ENCODE peak calls at places on chromosomes 11 and 22, in six cellular contexts. L is A549, P is IMR-90, X is vagina, F is Peyer's patch, E is body of pancreas. B is an unnamed sample.
A peak's percentile ranks its signal among the peaks of the same experiment; 100 is the strongest.

GRCh38 chr22:38828191-38828590 is 15.6 kb downstream of the NPTXR start:
- DNase-seq in X (no peak), L (no peak), P (no peak), F (no peak), E (no peak), B (no peak)

GRCh38 chr11:122642472-122642922 is 13.0 kb upstream of the UBASH3B start:
- DNase-seq in X (no peak), P (peak; percentile 95), E (no peak), F (no peak), L (peak; percentile 82), B (peak; percentile 60)

GRCh38 chr22:46769191-46769675 is 6.8 kb downstream of the TBC1D22A start:
- DNase-seq in X (no peak), L (no peak), P (no peak), E (peak; percentile 62), F (peak; percentile 81), B (no peak)

GRCh38 chr11:75330279-75330678 is 21.2 kb downstream of the ARRB1 start:
- DNase-seq in X (no peak), F (peak; percentile 81), P (peak; percentile 65), L (no peak), E (no peak), B (peak; percentile 21)

GRCh38 chr22:17945851-17946690 is 78.3 kb downstream of the MICAL3 start:
- DNase-seq in L (no peak), P (no peak), X (no peak), E (no peak), F (no peak), B (no peak)

GRCh38 chr22:47918276-47918928 is 1156.0 kb downstream of the TBC1D22A start:
- DNase-seq in F (peak; percentile 63), P (no peak), X (no peak), L (no peak), E (no peak), B (no peak)

GRCh38 chr11:116895053-116895757 is 57.8 kb upstream of the APOA1 start:
- DNase-seq in L (no peak), P (no peak), X (no peak), E (peak; percentile 15), F (peak; percentile 57), B (peak; percentile 34)

GRCh38 chr11:121567988-121568387 is 115.2 kb upstream of the SORL1-AS1 start:
- DNase-seq in P (no peak), X (no peak), E (no peak), F (no peak), L (no peak), B (no peak)

GRCh38 chr11:22792497-22792896 is 37.1 kb downstream of the SVIP start:
- DNase-seq in E (no peak), X (no peak), L (no peak), P (peak; percentile 86), F (no peak), B (peak; percentile 92)

GRCh38 chr22:25774575-25775026 is 32.6 kb downstream of the MYO18B start:
- DNase-seq in F (no peak), X (no peak), E (no peak), L (no peak), P (no peak), B (no peak)

GRCh38 chr11:76835928-76836612 is 24.6 kb upstream of the ACER3 start:
- DNase-seq in L (no peak), F (peak; percentile 68), X (no peak), P (peak; percentile 68), E (peak; percentile 72), B (peak; percentile 64)

GRCh38 chr22:37610480-37611148 is 2.0 kb downstream of the GGA1 start:
- DNase-seq in P (no peak), X (no peak), F (no peak), E (no peak), L (no peak), B (no peak)

GRCh38 chr11:114738954-114739353 is 60.6 kb downstream of the NXPE2 start:
- DNase-seq in E (peak; percentile 61), F (peak; percentile 82), L (peak; percentile 4), X (no peak), P (peak; percentile 49), B (peak; percentile 50)

GRCh38 chr11:6418199-6418957 is 516 bp downstream of the APBB1 start:
- DNase-seq in P (no peak), L (no peak), X (no peak), F (no peak), E (peak; percentile 69), B (peak; percentile 20)

GRCh38 chr11:3969613-3970012 is 114.1 kb downstream of the STIM1 start:
- DNase-seq in E (no peak), F (no peak), X (no peak), P (no peak), L (no peak), B (no peak)

GRCh38 chr22:45552017-45552411 is 49.3 kb downstream of the FBLN1 start:
- DNase-seq in E (no peak), P (no peak), F (no peak), L (no peak), X (no peak), B (no peak)

GRCh38 chr11:113411536-113411935 is 24.0 kb downstream of the ANKK1 start:
- DNase-seq in P (no peak), F (no peak), X (no peak), L (no peak), E (no peak), B (no peak)

GRCh38 chr11:67300756-67301312 is 2.5 kb upstream of the SSH3 start:
- DNase-seq in F (peak; percentile 45), P (no peak), L (no peak), X (no peak), E (no peak), B (no peak)

GRCh38 chr22:41963453-41964105 is 5.7 kb upstream of the SEPTIN3 start:
- DNase-seq in P (peak; percentile 43), L (no peak), F (no peak), X (no peak), E (no peak), B (no peak)

GRCh38 chr11:30984442-30984816 is 385.1 kb downstream of the DCDC1 start:
- DNase-seq in F (no peak), P (peak; percentile 0), L (peak; percentile 25), E (no peak), X (no peak), B (no peak)

GRCh38 chr22:26314656-26315055 is 114.4 kb upstream of the ASPHD2 start:
- DNase-seq in E (no peak), P (no peak), L (no peak), F (no peak), X (no peak), B (no peak)

GRCh38 chr11:119774180-119774763 is 45.3 kb upstream of the NECTIN1 start:
- DNase-seq in X (no peak), P (peak; percentile 13), L (no peak), E (peak; percentile 24), F (no peak), B (peak; percentile 10)

GRCh38 chr11:125345706-125346561 is 150.1 kb downstream of the FEZ1 start:
- DNase-seq in P (peak; percentile 67), F (peak; percentile 77), L (peak; percentile 60), E (peak; percentile 85), X (no peak), B (peak; percentile 67)

GRCh38 chr11:74949748-74950127 is 672 bp downstream of the SPCS2 start:
- DNase-seq in L (peak; percentile 14), P (peak; percentile 24), X (no peak), E (no peak), F (no peak), B (peak; percentile 36)

GRCh38 chr22:38218661-38219331 is 17.0 kb downstream of the MAFF start:
- DNase-seq in E (peak; percentile 86), X (no peak), L (peak; percentile 59), P (peak; percentile 97), F (peak; percentile 85), B (peak; percentile 94)

GRCh38 chr11:49995559-49995958 is 13.2 kb upstream of the OR4C12 start:
- DNase-seq in X (no peak), P (peak; percentile 50), L (no peak), F (no peak), E (peak; percentile 76), B (peak; percentile 6)

GRCh38 chr11:62536301-62536957 is 10.2 kb downstream of the AHNAK start:
- DNase-seq in E (no peak), F (no peak), L (no peak), X (no peak), P (no peak), B (no peak)

GRCh38 chr11:779120-779954 is 2.0 kb upstream of the GATD1 start:
- DNase-seq in X (no peak), E (no peak), F (no peak), P (no peak), L (no peak), B (no peak)

GRCh38 chr11:774873-775592 is 2.3 kb downstream of the GATD1 start:
- DNase-seq in X (no peak), F (no peak), L (no peak), P (peak; percentile 33), E (no peak), B (peak; percentile 36)

GRCh38 chr11:776459-777287 is 614 bp downstream of the GATD1 start:
- DNase-seq in F (no peak), E (peak; percentile 32), L (peak; percentile 47), X (no peak), P (no peak), B (peak; percentile 26)

GRCh38 chr11:779955-780532 is 2.8 kb upstream of the GATD1 start:
- DNase-seq in P (no peak), X (no peak), F (no peak), E (no peak), L (no peak), B (no peak)

GRCh38 chr11:777288-778255 is at the start of gene GATD1:
- DNase-seq in F (peak; percentile 96), L (peak; percentile 96), P (peak; percentile 75), E (peak; percentile 94), X (no peak), B (peak; percentile 84)
- TF ChIP-seq POLR2A in F (peak; percentile 91), L (peak; percentile 95), P (peak; percentile 87), E (peak; percentile 58), X (no peak), B (peak; percentile 97)

DNA sequence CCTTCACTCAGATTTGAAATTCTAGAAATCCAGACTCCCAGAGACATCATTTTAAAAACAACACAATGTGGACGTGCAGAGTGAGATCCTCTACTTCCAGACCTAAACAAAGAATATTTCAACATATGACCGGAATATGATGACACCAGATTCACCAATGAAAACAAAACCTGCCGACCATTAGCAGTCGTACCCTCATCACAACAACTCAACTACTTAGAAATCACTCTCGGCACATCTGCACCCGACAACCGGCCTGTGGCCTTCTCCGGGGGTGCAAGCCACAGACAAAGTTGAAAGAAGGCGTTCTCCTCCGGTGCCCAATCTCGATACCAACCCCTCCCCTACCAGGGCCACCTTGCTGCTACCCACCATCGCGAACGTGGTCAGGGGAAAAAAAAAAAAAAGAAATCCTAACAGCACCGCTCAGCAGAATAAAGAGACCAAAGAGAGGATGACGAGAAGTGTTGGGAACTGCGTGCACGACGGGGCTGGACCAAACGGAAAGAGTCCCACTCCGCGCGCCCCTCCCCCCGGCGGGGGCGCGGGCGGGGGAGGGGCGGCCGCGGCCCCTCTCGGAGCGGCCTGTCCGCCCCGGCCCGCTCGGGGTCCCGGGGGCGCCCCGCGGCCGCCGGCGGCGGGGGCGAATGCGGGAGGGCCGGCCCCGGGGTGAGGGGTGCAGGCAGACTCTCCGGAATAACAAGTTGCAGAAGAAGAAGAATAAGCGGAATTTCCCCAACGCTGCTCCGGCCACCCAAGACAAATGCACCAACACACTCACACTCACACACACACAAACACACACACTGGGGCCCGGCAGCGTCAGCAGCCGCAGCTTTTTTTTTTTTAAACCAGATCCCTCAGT is 1.7 kb downstream of the PHF21A start:
- DNase-seq in F (peak; percentile 74), L (no peak), E (peak; percentile 50), X (no peak), P (peak; percentile 74), B (peak; percentile 48)
- TF ChIP-seq POLR2A in F (no peak), L (no peak), E (no peak), X (no peak), P (peak; percentile 25), B (no peak)

GRCh38 chr11:93197383-93198220 is at the start of gene SLC36A4:
- DNase-seq in F (peak; percentile 97), X (no peak), P (peak; percentile 97), L (peak; percentile 36), E (peak; percentile 93), B (peak; percentile 96)
- TF ChIP-seq POLR2A in F (no peak), X (no peak), P (peak; percentile 84), L (peak; percentile 58), E (peak; percentile 72), B (peak; percentile 84)

GRCh38 chr11:60935676-60936442 is 11.6 kb downstream of the TMEM132A start:
- DNase-seq in X (no peak), E (no peak), L (no peak), P (no peak), F (no peak), B (no peak)
- TF ChIP-seq POLR2A in X (no peak), E (no peak), L (no peak), P (no peak), F (no peak), B (no peak)

B was measured in endothelial cell of umbilical vein.